ENCODE peak calls at places on chromosomes 16 and 17, in six cellular contexts. B is Peyer's patch, P is uterus, V is gastrocnemius medialis, N is body of pancreas, H is tibial nerve. Q is an unnamed sample.

GRCh38 chr17:43992641-43993040 is 11.8 kb upstream of the NAGS start:
- DNase-seq in B (no peak), P (no peak), V (no peak), N (no peak), H (no peak), Q (no peak)

GRCh38 chr17:5120036-5120435 is 4.2 kb downstream of the USP6 start:
- DNase-seq in B (peak), P (no peak), V (no peak), N (no peak), H (no peak), Q (no peak)

GRCh38 chr17:38719284-38719942 is 10.7 kb upstream of the CISD3 start:
- DNase-seq in B (no peak), P (no peak), V (no peak), N (no peak), H (no peak), Q (no peak)

GRCh38 chr16:716250-716607 is 1.3 kb downstream of the METRN start:
- DNase-seq in B (no peak), P (no peak), V (no peak), N (peak), H (peak), Q (peak)

GRCh38 chr17:38981640-38982039 is 14.4 kb upstream of the FBXO47 start:
- DNase-seq in B (no peak), P (no peak), V (no peak), N (no peak), H (no peak), Q (no peak)

GRCh38 chr17:55601874-55602364 is 90.7 kb upstream of the SMIM36 start:
- DNase-seq in B (no peak), P (no peak), V (no peak), N (no peak), H (no peak), Q (no peak)

GRCh38 chr17:3641014-3641413 is 4.5 kb downstream of the CTNS start:
- DNase-seq in B (no peak), P (no peak), V (no peak), N (no peak), H (no peak), Q (no peak)

GRCh38 chr17:74116087-74116717 is 87.3 kb upstream of the RPL38 start:
- DNase-seq in B (peak), P (no peak), V (no peak), N (no peak), H (no peak), Q (peak)

GRCh38 chr16:4917117-4917516 is 19.8 kb downstream of the PPL start:
- DNase-seq in B (no peak), P (no peak), V (no peak), N (no peak), H (no peak), Q (no peak)

GRCh38 chr17:50297407-50297865 is 23.2 kb downstream of the TMEM92 start:
- DNase-seq in B (peak), P (peak), V (peak), N (peak), H (peak), Q (peak)

DNA sequence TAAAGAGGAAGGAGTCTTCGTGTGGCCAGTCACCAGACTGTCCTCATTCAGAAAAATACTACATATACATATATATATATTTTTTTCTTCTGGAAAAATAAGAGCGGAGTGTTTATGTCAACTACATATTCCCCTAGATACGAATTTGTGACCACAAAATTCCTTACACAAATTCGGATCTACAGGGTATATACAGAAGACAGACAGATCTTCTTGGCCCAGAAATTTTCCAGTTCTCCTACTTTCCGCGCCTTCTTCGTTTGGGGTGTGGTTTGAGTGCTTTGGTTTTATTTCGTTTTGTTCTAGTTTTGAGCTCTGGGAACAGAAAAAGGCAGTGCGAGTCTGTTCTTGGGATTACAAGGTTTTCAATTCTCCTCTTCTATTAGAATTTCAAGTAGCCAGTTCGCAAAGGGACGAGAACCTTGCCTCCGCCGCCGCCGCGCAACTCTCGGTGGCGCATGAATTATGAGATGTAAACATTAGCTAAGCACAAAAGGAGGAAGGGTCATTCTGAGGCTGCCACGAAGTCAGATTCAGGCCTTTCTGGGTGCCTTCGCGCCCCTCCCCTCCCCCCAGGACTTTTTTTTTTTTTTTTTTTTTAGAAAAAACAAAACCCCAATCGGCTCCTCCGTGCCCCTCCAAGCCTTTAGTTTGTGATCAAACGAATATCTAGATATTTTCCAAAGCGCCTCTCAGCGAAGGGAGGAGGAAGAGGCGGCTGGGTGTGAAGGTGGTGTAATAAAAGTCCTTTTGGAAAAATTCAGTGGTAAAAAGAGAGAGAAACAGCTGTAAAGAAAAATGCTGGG is 1.8 kb upstream of the HOXB4 start:
- DNase-seq in B (no peak), P (no peak), V (no peak), N (no peak), H (no peak), Q (no peak)
- TF ChIP-seq POLR2A in B (no peak), P (no peak), V (no peak), N (no peak), H (no peak), Q (no peak)

GRCh38 chr16:89244754-89245153 is 27.3 kb downstream of the ZNF778 start:
- DNase-seq in B (no peak), P (no peak), V (no peak), N (no peak), H (no peak), Q (peak)

GRCh38 chr16:89241187-89242003 is 23.9 kb downstream of the ZNF778 start:
- DNase-seq in B (peak), P (peak), V (peak), N (peak), H (peak), Q (peak)

GRCh38 chr16:89246383-89246902 is 28.9 kb downstream of the ZNF778 start:
- DNase-seq in B (no peak), P (no peak), V (no peak), N (no peak), H (no peak), Q (no peak)

GRCh38 chr16:89242795-89243200 is 25.3 kb downstream of the ZNF778 start:
- DNase-seq in B (no peak), P (no peak), V (no peak), N (peak), H (no peak), Q (no peak)

DNA sequence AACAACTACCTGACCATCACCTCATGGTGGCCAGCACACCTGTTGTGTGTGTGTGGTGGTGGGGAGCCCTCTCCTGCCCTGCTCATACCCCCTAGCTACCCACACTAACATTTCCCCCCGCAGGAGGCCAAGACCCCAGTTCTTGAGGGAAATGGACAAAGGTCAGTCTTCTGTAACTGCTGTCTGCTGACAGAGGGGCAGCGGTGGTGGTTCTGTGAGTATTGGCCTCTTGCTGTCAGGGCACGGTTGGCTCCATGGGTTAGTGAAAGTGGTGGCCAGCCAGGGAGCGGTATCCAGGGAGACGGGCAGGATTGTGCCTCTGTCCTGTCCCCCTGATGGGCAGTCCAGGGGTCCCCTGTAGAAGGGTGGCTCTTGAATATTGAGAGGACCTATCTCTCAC is 26.2 kb downstream of the ZNF778 start:
- DNase-seq in B (no peak), P (no peak), V (no peak), N (no peak), H (no peak), Q (no peak)
- H3K27ac ChIP-seq in B (no peak), P (no peak), V (no peak), N (no peak), H (no peak), Q (no peak)

GRCh38 chr16:86088287-86088686 is 189.3 kb downstream of the IRF8 start:
- DNase-seq in B (peak), P (no peak), V (no peak), N (no peak), H (no peak), Q (no peak)

GRCh38 chr16:86087561-86088230 is 188.7 kb downstream of the IRF8 start:
- DNase-seq in B (peak), P (no peak), V (no peak), N (no peak), H (peak), Q (no peak)

GRCh38 chr16:86085795-86086194 is 186.8 kb downstream of the IRF8 start:
- DNase-seq in B (peak), P (no peak), V (no peak), N (no peak), H (peak), Q (no peak)

GRCh38 chr16:86086471-86086870 is 187.5 kb downstream of the IRF8 start:
- DNase-seq in B (peak), P (no peak), V (no peak), N (no peak), H (peak), Q (no peak)

DNA sequence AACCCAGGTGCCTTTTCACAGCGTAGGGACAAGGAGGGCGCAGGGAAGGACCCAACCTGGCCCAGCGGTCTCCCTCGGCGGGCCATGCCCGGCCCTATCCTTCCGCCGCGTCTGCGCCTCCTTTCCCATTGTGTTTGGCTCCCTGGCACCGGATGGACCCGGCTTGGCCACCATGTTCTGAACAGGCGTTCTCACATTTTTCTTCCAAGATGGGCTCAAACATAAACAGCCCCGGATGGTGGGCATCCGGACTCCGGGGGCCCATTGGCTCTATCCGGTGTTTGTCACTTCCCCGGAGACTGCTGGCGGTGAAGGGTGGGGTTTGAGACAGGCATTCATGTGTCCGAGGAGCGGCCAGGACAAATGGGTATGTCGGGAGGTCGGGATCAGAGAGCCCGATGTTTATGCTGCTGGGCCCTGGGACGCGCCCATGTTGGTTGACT is 188.1 kb downstream of the IRF8 start:
- DNase-seq in B (peak), P (no peak), V (no peak), N (no peak), H (no peak), Q (no peak)
- H3K4me3 ChIP-seq in B (no peak), P (no peak), V (no peak), N (no peak), H (no peak), Q (no peak)

GRCh38 chr17:49170216-49170615 is 37.6 kb downstream of the B4GALNT2 start:
- DNase-seq in B (no peak), P (no peak), V (no peak), N (no peak), H (no peak), Q (no peak)
- TF ChIP-seq POLR2A in B (no peak), P (no peak), V (no peak), N (no peak), H (no peak), Q (no peak)

DNA sequence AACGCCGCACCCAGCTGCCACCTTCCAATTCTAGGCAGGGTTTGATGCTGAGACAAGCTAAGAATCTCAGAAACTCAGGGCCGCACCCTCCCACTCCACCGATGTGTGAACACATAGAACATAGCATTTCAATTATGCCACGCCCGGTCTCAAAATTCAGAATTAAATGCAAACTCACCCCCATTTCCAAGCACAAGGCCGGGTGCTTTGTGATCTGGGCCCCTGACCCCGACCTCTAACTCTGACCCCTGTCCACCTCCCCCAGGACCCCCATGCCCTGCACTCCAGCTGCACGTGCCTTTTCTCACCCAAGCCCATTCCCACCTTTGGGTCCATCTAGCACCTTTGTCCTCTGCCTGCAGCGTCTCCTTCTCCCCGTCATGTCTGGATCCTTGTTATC is 178.3 kb downstream of the C16orf95 start:
- DNase-seq in B (no peak), P (no peak), V (no peak), N (no peak), H (no peak), Q (no peak)
- H3K27ac ChIP-seq in B (no peak), P (no peak), V (no peak), N (no peak), H (no peak), Q (no peak)

GRCh38 chr17:82881292-82881823 is 41.5 kb upstream of the ZNF750 start:
- DNase-seq in B (no peak), P (no peak), V (no peak), N (no peak), H (no peak), Q (no peak)

GRCh38 chr17:82881900-82882714 is 42.3 kb upstream of the ZNF750 start:
- DNase-seq in B (peak), P (no peak), V (peak), N (peak), H (peak), Q (peak)

GRCh38 chr17:82884341-82884871 is 44.6 kb upstream of the ZNF750 start:
- DNase-seq in B (peak), P (no peak), V (no peak), N (no peak), H (no peak), Q (no peak)

GRCh38 chr17:82883461-82884031 is 43.7 kb upstream of the ZNF750 start:
- DNase-seq in B (peak), P (no peak), V (no peak), N (no peak), H (no peak), Q (no peak)

GRCh38 chr17:82882715-82883446 is 43.1 kb upstream of the ZNF750 start:
- DNase-seq in B (peak), P (no peak), V (no peak), N (peak), H (no peak), Q (no peak)
- H3K4me3 ChIP-seq in B (no peak), P (no peak), V (no peak), N (no peak), H (no peak), Q (no peak)

GRCh38 chr16:28931801-28932225 is at the start of gene CD19:
- DNase-seq in B (peak), P (no peak), V (no peak), N (no peak), H (no peak), Q (no peak)
- TF ChIP-seq POLR2A in B (no peak), P (no peak), V (no peak), N (no peak), H (no peak), Q (no peak)

GRCh38 chr17:8287651-8288335 is 677 bp upstream of the RANGRF start:
- DNase-seq in B (no peak), P (no peak), V (no peak), N (peak), H (no peak), Q (peak)
- H3K27ac ChIP-seq in B (peak), P (peak), V (peak), N (peak), H (peak), Q (peak)

GRCh38 chr16:80997139-80997798 is 9.4 kb downstream of the CMC2 start:
- DNase-seq in B (no peak), P (no peak), V (no peak), N (no peak), H (no peak), Q (no peak)
- H3K4me3 ChIP-seq in B (peak), P (no peak), V (no peak), N (no peak), H (peak), Q (no peak)

GRCh38 chr16:25340973-25341372 is 83.3 kb upstream of the ZKSCAN2 start:
- DNase-seq in B (no peak), P (no peak), V (no peak), N (no peak), H (no peak), Q (no peak)

GRCh38 chr16:25343976-25344375 is 86.3 kb upstream of the ZKSCAN2 start:
- DNase-seq in B (no peak), P (no peak), V (no peak), N (no peak), H (no peak), Q (no peak)
- TF ChIP-seq POLR2A in B (no peak), P (no peak), V (no peak), N (no peak), H (no peak), Q (no peak)